ENCODE peak calls at places on chromosomes 16 and 17, in five cellular contexts. U, K, T, W and E are unnamed samples.

GRCh38 chr16:84603115-84603816 is 14.6 kb downstream of the COTL1 start:
- DNase-seq in W (no peak), T (peak), K (peak), U (peak), E (no peak)

GRCh38 chr16:22092143-22092933 is at the start of gene VWA3A:
- DNase-seq in U (no peak), T (peak), K (peak), W (peak), E (no peak)

GRCh38 chr16:79632289-79632688 is 31.8 kb upstream of the MAF start:
- DNase-seq in K (no peak), W (no peak), U (peak), T (no peak), E (no peak)

GRCh38 chr17:50444841-50445715 is 19.1 kb downstream of the ACSF2 start:
- DNase-seq in U (no peak), W (no peak), K (no peak), T (no peak), E (no peak)

GRCh38 chr17:17024778-17025300 is 17.4 kb upstream of the MPRIP start:
- DNase-seq in K (no peak), U (no peak), W (no peak), T (no peak), E (no peak)

GRCh38 chr17:30805944-30806456 is 18.5 kb downstream of the CRLF3 start:
- DNase-seq in T (no peak), K (no peak), W (no peak), U (no peak), E (no peak)

GRCh38 chr17:70646673-70647072 is 477.3 kb downstream of the KCNJ2 start:
- DNase-seq in U (no peak), T (no peak), K (no peak), W (no peak), E (no peak)

GRCh38 chr17:81294512-81295030 is 536 bp downstream of the SLC38A10 start:
- DNase-seq in K (no peak), T (peak), W (peak), U (peak), E (no peak)

GRCh38 chr16:12543700-12544476 is 259.8 kb downstream of the CPPED1 start:
- DNase-seq in T (no peak), W (no peak), U (no peak), K (no peak), E (no peak)

GRCh38 chr17:55774834-55775233 is 24.0 kb downstream of the PCTP start:
- DNase-seq in K (no peak), T (no peak), W (peak), U (no peak), E (no peak)

GRCh38 chr17:40862985-40863733 is 3.9 kb downstream of the KRT12 start:
- DNase-seq in U (no peak), W (peak), T (no peak), K (no peak), E (peak)

GRCh38 chr16:86566966-86567700 is 504 bp downstream of the FOXC2 start:
- DNase-seq in W (peak), T (peak), U (peak), K (no peak), E (no peak)

GRCh38 chr16:78310990-78311561 is 211.6 kb downstream of the WWOX start:
- DNase-seq in T (peak), W (peak), U (no peak), K (no peak), E (no peak)

GRCh38 chr16:2954647-2955381 is 9.3 kb upstream of the KREMEN2 start:
- DNase-seq in U (no peak), W (no peak), K (no peak), T (no peak), E (no peak)

GRCh38 chr17:69404398-69404797 is 10.1 kb upstream of the MAP2K6 start:
- DNase-seq in K (no peak), U (no peak), W (no peak), T (peak), E (no peak)

GRCh38 chr16:31202402-31203385 is at the start of gene PYCARD:
- DNase-seq in T (peak), K (no peak), U (peak), W (peak), E (no peak)

GRCh38 chr16:89193576-89194293 is 6.6 kb downstream of the SLC22A31 start:
- DNase-seq in U (no peak), T (no peak), W (peak), K (no peak), E (no peak)

GRCh38 chr17:67759355-67760171 is 41.8 kb downstream of the NOL11 start:
- DNase-seq in T (peak), W (no peak), U (no peak), K (no peak), E (no peak)

GRCh38 chr16:68553186-68553585 is 14.1 kb downstream of the ZFP90 start:
- DNase-seq in K (no peak), U (no peak), W (no peak), T (no peak), E (no peak)

GRCh38 chr16:81651758-81652718 is 127.1 kb upstream of the PLCG2 start:
- DNase-seq in T (no peak), W (peak), K (no peak), U (no peak), E (no peak)

GRCh38 chr16:30473231-30474061 is 904 bp downstream of the ITGAL start:
- DNase-seq in W (no peak), K (no peak), T (no peak), U (no peak), E (no peak)

GRCh38 chr17:29069526-29070041 is 26.6 kb downstream of the PIPOX start:
- DNase-seq in K (peak), T (no peak), U (peak), W (no peak), E (no peak)

GRCh38 chr17:19787733-19788357 is 39.7 kb upstream of the ALDH3A1 start:
- DNase-seq in K (peak), U (peak), W (no peak), T (peak), E (no peak)

GRCh38 chr17:63568563-63568962 is 18.3 kb downstream of the DCAF7 start:
- DNase-seq in T (no peak), K (no peak), U (no peak), W (no peak), E (no peak)

GRCh38 chr16:74635303-74635702 is 28.4 kb upstream of the GLG1 start:
- DNase-seq in K (no peak), U (no peak), T (no peak), W (no peak), E (no peak)

GRCh38 chr17:50778988-50779387 is 11.7 kb upstream of the ANKRD40CL start:
- DNase-seq in U (no peak), W (no peak), K (no peak), T (no peak), E (no peak)

GRCh38 chr16:12548270-12548983 is 255.3 kb downstream of the CPPED1 start:
- DNase-seq in K (no peak), T (no peak), W (no peak), U (no peak), E (no peak)

GRCh38 chr17:19384723-19385391 is 2.1 kb downstream of the MFAP4 start:
- DNase-seq in K (peak), T (peak), U (no peak), W (no peak), E (no peak)

GRCh38 chr16:50495673-50496072 is 52.5 kb upstream of the NKD1 start:
- DNase-seq in U (no peak), K (no peak), W (no peak), T (no peak), E (no peak)

GRCh38 chr17:55765472-55765871 is 14.6 kb downstream of the PCTP start:
- DNase-seq in T (no peak), W (no peak), K (no peak), U (no peak), E (no peak)

GRCh38 chr16:20850981-20851380 is 44.7 kb downstream of the REXO5 start:
- DNase-seq in T (peak), W (no peak), U (no peak), K (no peak), E (no peak)

GRCh38 chr17:11554042-11554441 is 44.2 kb upstream of the DNAH9 start:
- DNase-seq in K (peak), T (no peak), U (no peak), W (no peak), E (no peak)

GRCh38 chr17:66542183-66542966 is 240.0 kb downstream of the PRKCA start:
- DNase-seq in U (peak), K (no peak), T (peak), W (no peak), E (no peak)

GRCh38 chr16:66996324-66996982 is 8.1 kb downstream of the CES4A start:
- DNase-seq in W (no peak), T (peak), K (peak), U (peak), E (no peak)

GRCh38 chr17:36608280-36608679 is 6.9 kb downstream of the MRM1 start:
- DNase-seq in W (no peak), K (no peak), U (no peak), T (no peak), E (no peak)

GRCh38 chr17:36611345-36612072 is 10.1 kb downstream of the MRM1 start:
- DNase-seq in K (no peak), U (peak), W (no peak), T (peak), E (no peak)

GRCh38 chr17:36610472-36610871 is 9.1 kb downstream of the MRM1 start:
- DNase-seq in T (no peak), W (no peak), U (peak), K (no peak), E (no peak)

GRCh38 chr17:36609498-36609862 is 8.1 kb downstream of the MRM1 start:
- DNase-seq in T (no peak), W (no peak), U (no peak), K (no peak), E (no peak)

GRCh38 chr17:36608794-36609497 is 7.6 kb downstream of the MRM1 start:
- DNase-seq in T (peak), K (peak), W (peak), U (peak), E (peak)
- TF ChIP-seq CTCF in T (peak), K (peak), W (peak), U (no peak), E (peak)

DNA sequence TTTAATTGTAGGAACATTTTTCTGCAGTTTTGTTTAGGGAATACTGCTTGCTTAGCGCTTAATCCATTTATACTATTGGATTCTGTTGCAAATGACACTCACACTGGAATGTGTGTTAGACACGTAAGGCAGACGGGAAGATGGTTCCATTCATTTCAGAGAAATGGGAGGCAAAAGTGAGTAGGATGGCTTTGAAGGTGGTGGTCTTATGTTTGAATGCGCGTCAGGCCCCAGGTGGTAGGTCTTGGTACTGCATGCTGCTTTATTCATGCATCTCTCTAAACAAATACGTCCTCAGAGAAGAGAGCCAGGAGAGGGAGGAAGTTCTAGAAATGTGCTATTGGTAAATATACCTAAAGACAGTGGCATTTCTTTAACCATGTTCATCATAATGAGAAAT is 997.6 kb upstream of the RBFOX1 start:
- DNase-seq in T (no peak), U (no peak), K (no peak), W (peak), E (peak)
- TF ChIP-seq CTCF in T (peak), U (peak), K (peak), W (peak), E (peak)

DNA sequence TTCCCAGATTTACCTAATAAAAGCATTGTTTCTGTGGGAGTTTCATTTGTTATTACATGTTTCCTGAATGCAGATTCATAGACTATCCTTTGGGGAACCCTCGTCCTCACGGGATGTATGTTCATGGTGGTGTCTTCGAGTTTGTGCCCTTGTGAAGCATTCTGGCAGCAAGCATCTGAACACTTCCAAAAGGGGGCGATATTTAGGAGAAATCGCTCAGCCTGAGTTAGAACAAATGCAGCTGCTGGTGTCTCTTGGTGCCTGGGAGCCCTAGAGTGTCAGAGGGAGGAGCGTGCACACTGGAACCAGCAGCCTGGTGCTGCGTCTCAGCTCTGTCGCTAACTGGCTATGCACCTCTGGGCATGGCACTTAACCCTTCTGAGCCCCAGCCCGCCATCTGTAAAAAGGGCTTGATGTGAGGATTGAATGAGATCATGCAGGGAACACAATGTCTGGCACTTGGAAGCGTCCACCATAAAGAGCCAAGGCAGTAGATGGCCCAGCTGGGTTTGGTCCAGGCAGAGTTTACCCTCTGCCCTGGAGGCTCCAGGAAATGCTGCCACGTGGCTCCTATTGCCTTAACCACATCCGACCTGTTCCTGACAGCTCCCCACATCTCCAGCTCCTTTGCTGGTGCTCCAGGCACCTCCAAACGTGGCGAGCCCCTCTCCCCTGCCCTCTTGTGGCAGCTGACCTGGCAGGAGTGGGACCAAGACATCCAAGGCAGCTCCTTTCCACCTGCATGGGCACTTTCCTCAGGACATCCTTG is 25.0 kb upstream of the C16orf78 start:
- DNase-seq in K (no peak), W (no peak), U (no peak), T (no peak), E (no peak)
- TF ChIP-seq CTCF in K (no peak), W (peak), U (peak), T (peak), E (no peak)

GRCh38 chr16:1785846-1786170 is 3.0 kb downstream of the NUBP2 start:
- DNase-seq in U (no peak), W (no peak), K (no peak), T (no peak), E (no peak)
- TF ChIP-seq CTCF in U (no peak), W (no peak), K (no peak), T (no peak), E (no peak)

GRCh38 chr16:70252355-70252988 is 732 bp upstream of the EXOSC6 start:
- DNase-seq in W (peak), T (peak), U (no peak), K (no peak), E (peak)
- TF ChIP-seq CTCF in W (peak), T (peak), U (peak), K (no peak), E (peak)

DNA sequence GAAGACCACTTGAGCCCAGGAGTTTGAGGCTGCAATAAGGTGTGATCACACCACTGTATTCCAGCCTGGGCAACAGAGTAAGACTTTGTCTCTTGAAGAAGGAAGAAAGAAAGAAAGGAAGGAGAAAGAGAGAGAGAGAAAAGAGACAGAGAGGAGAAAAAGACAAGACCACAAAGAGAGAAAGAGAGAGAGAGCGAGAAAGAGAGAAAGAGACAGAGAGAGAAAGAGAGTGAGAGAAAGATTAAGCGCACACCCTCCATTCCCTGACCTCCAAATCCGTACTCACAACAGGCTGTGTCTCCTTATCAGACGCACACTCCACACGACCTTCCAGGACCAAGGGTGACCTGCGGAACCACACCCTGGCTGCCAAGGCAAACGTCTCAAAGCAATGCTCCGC is 19.6 kb downstream of the KLHDC4 start:
- DNase-seq in T (no peak), U (no peak), W (no peak), K (no peak), E (no peak)
- TF ChIP-seq CTCF in T (no peak), U (no peak), W (no peak), K (no peak), E (no peak)

DNA sequence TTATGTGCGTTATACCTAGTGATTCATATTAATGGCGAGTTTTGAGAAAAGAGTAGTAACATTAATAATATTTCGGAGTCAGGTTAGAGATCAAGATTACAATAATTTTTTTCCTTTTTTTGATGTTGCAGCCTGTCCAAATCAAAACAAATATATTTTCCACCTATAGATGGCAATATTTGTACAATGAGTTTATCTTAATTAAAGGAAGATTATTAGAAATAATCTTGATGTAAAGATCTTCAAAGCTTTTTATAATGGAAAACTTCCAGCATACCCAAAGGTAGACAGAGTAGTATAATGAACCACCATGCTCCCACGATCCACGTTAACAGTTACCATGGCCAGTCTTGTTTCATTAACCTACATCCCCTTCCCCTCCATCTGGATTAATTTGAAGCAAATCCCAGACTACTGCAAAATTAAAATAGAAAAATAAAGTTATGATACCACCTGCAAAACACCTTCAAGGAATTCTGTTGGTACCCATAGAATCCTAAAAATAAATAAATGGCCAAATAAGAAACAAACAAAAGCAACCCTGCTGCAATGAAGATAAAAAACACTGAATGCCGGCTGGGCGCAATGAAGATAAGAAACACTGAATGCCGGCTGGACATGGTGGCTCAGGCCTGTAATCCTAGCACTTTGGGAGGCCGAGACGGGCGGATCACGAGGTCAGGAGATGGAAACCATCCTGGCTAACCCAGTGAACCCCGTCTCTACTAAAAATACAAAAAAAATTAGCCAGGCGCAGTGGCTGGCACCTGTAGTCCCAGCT is 46.5 kb upstream of the GINS3 start:
- DNase-seq in T (no peak), W (no peak), K (no peak), U (no peak), E (no peak)
- TF ChIP-seq CTCF in T (peak), W (peak), K (no peak), U (peak), E (peak)

GRCh38 chr16:56630134-56630533 is 2.3 kb upstream of the MT1M start:
- DNase-seq in W (no peak), U (no peak), K (no peak), T (no peak), E (no peak)

GRCh38 chr16:56632160-56632847 is at the start of gene MT1M:
- DNase-seq in T (no peak), U (no peak), W (peak), K (peak), E (no peak)

GRCh38 chr16:56631197-56631596 is 1.3 kb upstream of the MT1M start:
- DNase-seq in U (no peak), W (no peak), K (no peak), T (no peak), E (no peak)

GRCh38 chr16:56632848-56633365 is 448 bp downstream of the MT1M start:
- DNase-seq in W (no peak), T (no peak), K (no peak), U (no peak), E (no peak)

DNA sequence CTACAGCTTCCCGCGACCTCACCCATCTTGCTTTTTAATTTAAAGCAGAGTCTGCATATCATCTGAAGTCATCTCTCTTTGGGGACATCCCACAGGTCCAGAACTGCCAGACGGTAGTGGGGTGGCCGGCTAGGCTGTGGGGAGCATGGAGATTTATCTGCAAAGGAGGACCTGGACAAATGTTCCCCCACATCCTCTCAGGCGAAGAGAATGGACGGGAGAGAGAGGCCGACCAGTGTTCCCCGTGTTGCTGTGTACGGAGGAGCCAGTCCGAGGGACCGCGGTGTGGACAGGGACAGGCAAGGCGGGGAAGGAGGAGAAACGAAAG is 663 bp upstream of the MT1M start:
- DNase-seq in U (no peak), W (no peak), T (no peak), K (no peak), E (no peak)
- TF ChIP-seq CTCF in U (no peak), W (no peak), T (no peak), K (no peak), E (no peak)

GRCh38 chr17:79916506-79916905 is 77.3 kb upstream of the CBX4 start:
- DNase-seq in T (no peak), K (no peak), W (no peak), U (no peak), E (no peak)

GRCh38 chr17:79916991-79917901 is 78.0 kb upstream of the CBX4 start:
- DNase-seq in W (no peak), K (no peak), T (no peak), U (no peak), E (no peak)

GRCh38 chr17:79914813-79915740 is 75.8 kb upstream of the CBX4 start:
- DNase-seq in T (no peak), W (no peak), U (no peak), K (no peak), E (no peak)

GRCh38 chr17:79913896-79914812 is 74.9 kb upstream of the CBX4 start:
- DNase-seq in U (no peak), K (no peak), T (no peak), W (no peak), E (no peak)

GRCh38 chr17:79915850-79916430 is 76.7 kb upstream of the CBX4 start:
- DNase-seq in T (peak), K (no peak), U (peak), W (peak), E (no peak)
- TF ChIP-seq CTCF in T (peak), K (peak), U (no peak), W (peak), E (peak)

GRCh38 chr17:57733085-57733484 is 12.0 kb downstream of the CCDC182 start:
- DNase-seq in K (no peak), U (no peak), W (no peak), T (no peak), E (no peak)

GRCh38 chr17:57732062-57732461 is 13.0 kb downstream of the CCDC182 start:
- DNase-seq in U (no peak), K (no peak), T (no peak), W (no peak), E (no peak)

GRCh38 chr17:57735230-57735629 is 9.9 kb downstream of the CCDC182 start:
- DNase-seq in W (no peak), T (no peak), K (no peak), U (no peak), E (no peak)

GRCh38 chr17:57737450-57737849 is 7.6 kb downstream of the CCDC182 start:
- DNase-seq in K (no peak), U (no peak), W (no peak), T (no peak), E (no peak)

GRCh38 chr17:57735707-57736106 is 9.4 kb downstream of the CCDC182 start:
- DNase-seq in W (peak), T (no peak), U (peak), K (no peak), E (no peak)
- TF ChIP-seq CTCF in W (peak), T (peak), U (peak), K (no peak), E (peak)